ENCODE peak calls at places on chromosomes 7 and 10, in six cellular contexts. C, I, T, J, G and L are unnamed samples.

GRCh38 chr10:34655286-34656170 is 159.6 kb downstream of the PARD3 start:
- DNase-seq in T (no peak), G (no peak), I (peak), C (peak), J (peak), L (no peak)

GRCh38 chr7:69932034-69932628 is 333.9 kb downstream of the AUTS2 start:
- DNase-seq in C (no peak), J (peak), T (no peak), G (no peak), I (no peak), L (peak)

GRCh38 chr10:71582019-71582418 is 137.6 kb downstream of the C10orf105 start:
- DNase-seq in T (no peak), G (no peak), I (no peak), C (no peak), J (peak), L (no peak)

GRCh38 chr7:66185680-66186187 is 19.4 kb upstream of the TPST1 start:
- DNase-seq in T (no peak), J (no peak), G (no peak), I (no peak), C (no peak), L (no peak)

GRCh38 chr10:126090911-126091728 is 194.8 kb downstream of the FANK1 start:
- DNase-seq in J (peak), I (no peak), T (no peak), G (no peak), C (no peak), L (no peak)

GRCh38 chr10:32095116-32095733 is 39.0 kb upstream of the KIF5B start:
- DNase-seq in T (no peak), J (peak), I (no peak), G (no peak), C (no peak), L (no peak)

GRCh38 chr10:122348951-122349361 is 25.6 kb upstream of the PLEKHA1 start:
- DNase-seq in G (no peak), J (no peak), T (no peak), C (no peak), I (peak), L (no peak)

GRCh38 chr7:95213809-95214492 is 110.4 kb downstream of the PON1 start:
- DNase-seq in J (peak), G (no peak), C (peak), I (no peak), T (no peak), L (peak)

GRCh38 chr7:106565428-106565827 is 95.5 kb downstream of the CCDC71L start:
- DNase-seq in J (no peak), I (no peak), C (no peak), G (no peak), T (no peak), L (no peak)

GRCh38 chr7:16986775-16987174 is 105.0 kb upstream of the AGR3 start:
- DNase-seq in G (no peak), I (no peak), T (no peak), C (no peak), J (no peak), L (no peak)

GRCh38 chr10:61195219-61195618 is 251.2 kb upstream of the RHOBTB1 start:
- DNase-seq in C (no peak), I (no peak), G (no peak), T (no peak), J (no peak), L (no peak)

GRCh38 chr7:136523581-136523980 is 344.9 kb upstream of the CHRM2 start:
- DNase-seq in J (no peak), C (no peak), G (no peak), T (no peak), I (no peak), L (no peak)

GRCh38 chr7:79452495-79453265 is 787 bp downstream of the MAGI2 start:
- DNase-seq in C (peak), J (peak), G (no peak), T (no peak), I (no peak), L (peak)

GRCh38 chr10:29830526-29831512 is 196.0 kb upstream of the SVIL start:
- DNase-seq in J (no peak), G (no peak), T (no peak), C (no peak), I (no peak), L (no peak)

GRCh38 chr10:88810196-88810961 is 7.8 kb downstream of the LIPM start:
- DNase-seq in T (no peak), G (peak), J (peak), C (no peak), I (peak), L (no peak)

GRCh38 chr7:29457565-29457971 is 106.1 kb upstream of the PRR15 start:
- DNase-seq in J (peak), G (no peak), I (peak), T (no peak), C (no peak), L (peak)

GRCh38 chr7:45921699-45922519 is 837 bp upstream of the IGFBP3 start:
- DNase-seq in I (no peak), T (no peak), G (no peak), C (peak), J (peak), L (no peak)

GRCh38 chr10:7789390-7789789 is 1.4 kb downstream of the ATP5F1C start:
- DNase-seq in T (no peak), J (peak), C (no peak), I (no peak), G (no peak), L (no peak)

GRCh38 chr10:77927343-77928256 is 1.0 kb upstream of the DLG5 start:
- DNase-seq in C (no peak), J (no peak), I (no peak), G (no peak), T (no peak), L (no peak)

GRCh38 chr7:96241834-96242233 is 80.1 kb downstream of the SLC25A13 start:
- DNase-seq in C (no peak), I (no peak), J (no peak), G (no peak), T (no peak), L (no peak)

GRCh38 chr7:151453326-151453791 is 13.4 kb upstream of the CRYGN start:
- DNase-seq in G (no peak), I (no peak), C (no peak), T (no peak), J (no peak), L (no peak)

GRCh38 chr10:124465003-124465776 is 3.6 kb downstream of the LHPP start:
- DNase-seq in I (no peak), C (no peak), T (no peak), J (no peak), G (no peak), L (no peak)

GRCh38 chr10:43322769-43323168 is 48.7 kb upstream of the FXYD4 start:
- DNase-seq in C (peak), I (no peak), J (peak), T (peak), G (peak), L (peak)

GRCh38 chr7:16726189-16726588 is 27.4 kb upstream of the TSPAN13 start:
- DNase-seq in G (no peak), I (no peak), C (no peak), T (no peak), J (no peak), L (no peak)

GRCh38 chr10:14530465-14530864 is 199.7 kb upstream of the FRMD4A start:
- DNase-seq in I (no peak), G (no peak), J (no peak), C (no peak), T (no peak), L (no peak)

GRCh38 chr10:21572578-21572977 is 38.5 kb downstream of the MLLT10 start:
- DNase-seq in J (peak), G (no peak), T (no peak), I (no peak), C (peak), L (no peak)

GRCh38 chr7:372939-373791 is 83.2 kb downstream of the FOXL3 start:
- DNase-seq in G (peak), J (no peak), T (no peak), I (no peak), C (no peak), L (no peak)

GRCh38 chr10:70774810-70775678 is 10.1 kb downstream of the TBATA start:
- DNase-seq in J (no peak), T (no peak), I (no peak), C (no peak), G (no peak), L (no peak)

GRCh38 chr7:140275069-140275961 is 98.5 kb upstream of the KDM7A start:
- DNase-seq in C (peak), I (no peak), G (no peak), J (peak), T (no peak), L (no peak)

GRCh38 chr7:2202361-2202761 is 30.4 kb downstream of the MAD1L1 start:
- DNase-seq in G (no peak), C (no peak), J (no peak), I (no peak), T (no peak), L (no peak)

GRCh38 chr7:34949356-34949755 is 87.9 kb downstream of the DPY19L1 start:
- DNase-seq in I (no peak), T (no peak), J (no peak), G (no peak), C (no peak), L (no peak)

GRCh38 chr7:28130277-28130676 is 50.3 kb downstream of the JAZF1 start:
- DNase-seq in I (no peak), G (no peak), J (peak), T (no peak), C (no peak), L (no peak)

GRCh38 chr7:26182706-26183105 is 17.8 kb downstream of the HNRNPA2B1 start:
- DNase-seq in T (no peak), J (no peak), I (no peak), G (no peak), C (no peak), L (no peak)

GRCh38 chr10:22251751-22252285 is 34.0 kb upstream of the EBLN1 start:
- DNase-seq in G (peak), J (peak), C (peak), I (peak), T (peak), L (peak)

GRCh38 chr7:100044719-100045118 is 4.9 kb upstream of the ZSCAN21 start:
- DNase-seq in I (no peak), G (no peak), C (no peak), J (no peak), T (no peak), L (no peak)

GRCh38 chr7:69586315-69586714 is 12.0 kb upstream of the AUTS2 start:
- DNase-seq in I (no peak), J (no peak), T (no peak), C (no peak), G (no peak), L (no peak)

GRCh38 chr7:151711906-151712771 is 164.8 kb downstream of the PRKAG2 start:
- DNase-seq in G (no peak), T (no peak), J (no peak), I (peak), C (no peak), L (no peak)

GRCh38 chr7:102436123-102436522 is 2.7 kb downstream of the ORAI2 start:
- DNase-seq in I (no peak), C (no peak), J (no peak), T (no peak), G (no peak), L (no peak)

GRCh38 chr10:49106451-49106850 is 8.9 kb downstream of the VSTM4 start:
- DNase-seq in I (no peak), T (no peak), J (no peak), C (no peak), G (no peak), L (no peak)